ENCODE peak calls at places on chromosomes 4 and X, in four cellular contexts. One of them, this sample, is unnamed.

GRCh38 chrX:9911479-9911878 is 55.7 kb upstream of the CLDN34 start:
- DNase-seq in left lobe of liver: no peak
- DNase-seq in psoas muscle: no peak
- DNase-seq in cardiac septum: no peak
- DNase-seq in this sample: no peak

GRCh38 chr4:1021386-1022050 is 10.1 kb downstream of the FGFRL1 start:
- DNase-seq in left lobe of liver: no peak
- DNase-seq in cardiac septum: no peak
- DNase-seq in psoas muscle: no peak
- DNase-seq in this sample: no peak

GRCh38 chrX:155864655-155865054 is 16.5 kb upstream of the VAMP7 start:
- DNase-seq in cardiac septum: no peak
- DNase-seq in left lobe of liver: no peak
- DNase-seq in psoas muscle: no peak
- DNase-seq in this sample: no peak

GRCh38 chrX:52341493-52341892 is 27.3 kb upstream of the XAGE2 start:
- DNase-seq in cardiac septum: no peak
- DNase-seq in psoas muscle: no peak
- DNase-seq in left lobe of liver: no peak
- DNase-seq in this sample: no peak

GRCh38 chr4:74659576-74660411 is 134.5 kb downstream of the BTC start:
- DNase-seq in psoas muscle: no peak
- DNase-seq in left lobe of liver: no peak
- DNase-seq in cardiac septum: no peak
- DNase-seq in this sample: no peak

GRCh38 chr4:169811476-169811875 is 53.7 kb upstream of the HPF1 start:
- DNase-seq in left lobe of liver: no peak
- DNase-seq in cardiac septum: no peak
- DNase-seq in psoas muscle: no peak
- DNase-seq in this sample: no peak

GRCh38 chr4:11301075-11301660 is 127.5 kb downstream of the HS3ST1 start:
- DNase-seq in left lobe of liver: no peak
- DNase-seq in psoas muscle: no peak
- DNase-seq in cardiac septum: no peak
- DNase-seq in this sample: no peak

GRCh38 chr4:183797041-183797444 is 108.1 kb upstream of the STOX2 start:
- DNase-seq in cardiac septum: peak; percentile 79
- DNase-seq in left lobe of liver: no peak
- DNase-seq in psoas muscle: peak; percentile 57
- DNase-seq in this sample: no peak

GRCh38 chrX:23435108-23435507 is 100.5 kb downstream of the PTCHD1 start:
- DNase-seq in left lobe of liver: no peak
- DNase-seq in psoas muscle: no peak
- DNase-seq in cardiac septum: no peak
- DNase-seq in this sample: no peak

GRCh38 chrX:9775930-9776329 is 10.3 kb upstream of the GPR143 start:
- DNase-seq in left lobe of liver: no peak
- DNase-seq in cardiac septum: no peak
- DNase-seq in psoas muscle: no peak
- DNase-seq in this sample: no peak

GRCh38 chrX:109475174-109475891 is 6.6 kb downstream of the GUCY2F start:
- DNase-seq in psoas muscle: no peak
- DNase-seq in cardiac septum: no peak
- DNase-seq in left lobe of liver: peak; percentile 39
- DNase-seq in this sample: no peak

GRCh38 chrX:11678174-11678573 is 12.5 kb upstream of the ARHGAP6 start:
- DNase-seq in left lobe of liver: no peak
- DNase-seq in psoas muscle: no peak
- DNase-seq in cardiac septum: no peak
- DNase-seq in this sample: no peak

GRCh38 chrX:25968920-25969319 is 169.2 kb upstream of the MAGEB18 start:
- DNase-seq in left lobe of liver: no peak
- DNase-seq in cardiac septum: peak; percentile 66
- DNase-seq in psoas muscle: no peak
- DNase-seq in this sample: no peak

GRCh38 chrX:11759172-11759460 is 1.1 kb downstream of the MSL3 start:
- DNase-seq in psoas muscle: no peak
- DNase-seq in left lobe of liver: no peak
- DNase-seq in cardiac septum: no peak
- DNase-seq in this sample: no peak

GRCh38 chr4:156659570-156659969 is 312.0 kb downstream of the PDGFC start:
- DNase-seq in cardiac septum: no peak
- DNase-seq in left lobe of liver: no peak
- DNase-seq in psoas muscle: no peak
- DNase-seq in this sample: no peak

GRCh38 chr4:184267673-184268573 is 50.2 kb upstream of the ENPP6 start:
- DNase-seq in psoas muscle: no peak
- DNase-seq in left lobe of liver: peak; percentile 16
- DNase-seq in cardiac septum: peak; percentile 92
- DNase-seq in this sample: no peak

GRCh38 chrX:74593593-74593992 is 20.8 kb downstream of the RLIM start:
- DNase-seq in left lobe of liver: no peak
- DNase-seq in cardiac septum: no peak
- DNase-seq in psoas muscle: no peak
- DNase-seq in this sample: no peak

GRCh38 chr4:107619065-107619464 is 101.0 kb downstream of the PAPSS1 start:
- DNase-seq in cardiac septum: no peak
- DNase-seq in psoas muscle: no peak
- DNase-seq in left lobe of liver: no peak
- DNase-seq in this sample: no peak

GRCh38 chr4:184765473-184766346 is 31.8 kb upstream of the CENPU start:
- DNase-seq in cardiac septum: no peak
- DNase-seq in psoas muscle: no peak
- DNase-seq in left lobe of liver: no peak
- DNase-seq in this sample: no peak

GRCh38 chr4:10089346-10089745 is 27.3 kb downstream of the WDR1 start:
- DNase-seq in left lobe of liver: no peak
- DNase-seq in cardiac septum: no peak
- DNase-seq in psoas muscle: peak; percentile 65
- DNase-seq in this sample: no peak

GRCh38 chr4:73593631-73594241 is 26.5 kb downstream of the RASSF6 start:
- DNase-seq in cardiac septum: no peak
- DNase-seq in left lobe of liver: no peak
- DNase-seq in psoas muscle: no peak
- DNase-seq in this sample: no peak

GRCh38 chr4:128354205-128354821 is 66.7 kb upstream of the PGRMC2 start:
- DNase-seq in cardiac septum: no peak
- DNase-seq in psoas muscle: no peak
- DNase-seq in left lobe of liver: peak; percentile 68
- DNase-seq in this sample: no peak

GRCh38 chr4:53361451-53361850 is 4.4 kb downstream of the SCFD2 start:
- DNase-seq in cardiac septum: no peak
- DNase-seq in left lobe of liver: no peak
- DNase-seq in psoas muscle: no peak
- DNase-seq in this sample: no peak

GRCh38 chrX:134026732-134027311 is 41.4 kb upstream of the GPC3 start:
- DNase-seq in cardiac septum: no peak
- DNase-seq in left lobe of liver: peak; percentile 45
- DNase-seq in psoas muscle: no peak
- DNase-seq in this sample: no peak

GRCh38 chr4:138367942-138368341 is 125.8 kb upstream of the SLC7A11 start:
- DNase-seq in psoas muscle: no peak
- DNase-seq in left lobe of liver: no peak
- DNase-seq in cardiac septum: no peak
- DNase-seq in this sample: no peak

GRCh38 chr4:2925931-2926860 is 37.0 kb downstream of the NOP14 start:
- DNase-seq in left lobe of liver: peak; percentile 45
- DNase-seq in cardiac septum: peak; percentile 66
- DNase-seq in psoas muscle: peak; percentile 46
- DNase-seq in this sample: peak; percentile 47

GRCh38 chrX:48938721-48939416 is 18.5 kb downstream of the OTUD5 start:
- DNase-seq in psoas muscle: no peak
- DNase-seq in cardiac septum: no peak
- DNase-seq in left lobe of liver: no peak
- DNase-seq in this sample: no peak

GRCh38 chr4:10715135-10715534 is 30.6 kb upstream of the CLNK start:
- DNase-seq in left lobe of liver: no peak
- DNase-seq in psoas muscle: no peak
- DNase-seq in cardiac septum: no peak
- DNase-seq in this sample: no peak

GRCh38 chrX:69015156-69015555 is 150.1 kb downstream of the PJA1 start:
- DNase-seq in psoas muscle: no peak
- DNase-seq in left lobe of liver: no peak
- DNase-seq in cardiac septum: peak; percentile 39
- DNase-seq in this sample: peak; percentile 52

GRCh38 chr4:88697588-88698329 is at the start of gene NAP1L5:
- DNase-seq in psoas muscle: peak; percentile 84
- DNase-seq in left lobe of liver: peak; percentile 60
- DNase-seq in cardiac septum: peak; percentile 86
- DNase-seq in this sample: peak; percentile 84

GRCh38 chr4:138870739-138871633 is 144.6 kb upstream of the NOCT start:
- DNase-seq in cardiac septum: no peak
- DNase-seq in psoas muscle: no peak
- DNase-seq in left lobe of liver: peak; percentile 66
- DNase-seq in this sample: no peak

GRCh38 chrX:95885074-95885473 is 799.6 kb upstream of the DIAPH2 start:
- DNase-seq in left lobe of liver: no peak
- DNase-seq in psoas muscle: no peak
- DNase-seq in cardiac septum: no peak
- DNase-seq in this sample: no peak

GRCh38 chr4:77817304-77818076 is 1.7 kb downstream of the CNOT6L start:
- DNase-seq in cardiac septum: no peak
- DNase-seq in left lobe of liver: no peak
- DNase-seq in psoas muscle: no peak
- DNase-seq in this sample: no peak

GRCh38 chrX:132918523-132918922 is 39.9 kb downstream of the HS6ST2 start:
- DNase-seq in psoas muscle: no peak
- DNase-seq in left lobe of liver: no peak
- DNase-seq in cardiac septum: no peak
- DNase-seq in this sample: no peak

GRCh38 chrX:87961471-87961870 is 443.9 kb downstream of the KLHL4 start:
- DNase-seq in cardiac septum: no peak
- DNase-seq in left lobe of liver: no peak
- DNase-seq in psoas muscle: no peak
- DNase-seq in this sample: no peak

GRCh38 chrX:108309144-108309543 is 129.1 kb downstream of the COL4A6 start:
- DNase-seq in psoas muscle: no peak
- DNase-seq in left lobe of liver: no peak
- DNase-seq in cardiac septum: no peak
- DNase-seq in this sample: no peak

GRCh38 chr4:156619154-156619934 is 352.3 kb downstream of the PDGFC start:
- DNase-seq in psoas muscle: no peak
- DNase-seq in left lobe of liver: no peak
- DNase-seq in cardiac septum: no peak
- DNase-seq in this sample: no peak

GRCh38 chr4:180542445-180543100 is 1700.6 kb upstream of the TENM3 start:
- DNase-seq in cardiac septum: no peak
- DNase-seq in psoas muscle: no peak
- DNase-seq in left lobe of liver: no peak
- DNase-seq in this sample: no peak

GRCh38 chrX:23392195-23392594 is 57.5 kb downstream of the PTCHD1 start:
- DNase-seq in cardiac septum: no peak
- DNase-seq in left lobe of liver: no peak
- DNase-seq in psoas muscle: no peak
- DNase-seq in this sample: no peak

GRCh38 chr4:80407246-80407645 is 71.7 kb downstream of the CFAP299 start:
- DNase-seq in left lobe of liver: no peak
- DNase-seq in psoas muscle: peak; percentile 36
- DNase-seq in cardiac septum: no peak
- DNase-seq in this sample: no peak

This sample was measured in coronary artery.